ENCODE peak calls at places on chromosome 7, in four cellular contexts. T, W, P and L are unnamed samples.

GRCh38 chr7:134852626-134853025 is 73.2 kb downstream of the CALD1 start:
- DNase-seq in T (no peak), W (no peak), P (no peak), L (no peak)

GRCh38 chr7:1749864-1750466 is 79.9 kb downstream of the ELFN1 start:
- DNase-seq in T (no peak), W (peak; percentile 84), P (no peak), L (no peak)

GRCh38 chr7:46937826-46938225 is 644.1 kb downstream of the TNS3 start:
- DNase-seq in T (no peak), W (no peak), P (no peak), L (no peak)

GRCh38 chr7:157875230-157876179 is 538.7 kb downstream of the DNAJB6 start:
- DNase-seq in T (no peak), W (no peak), P (no peak), L (peak; percentile 72)

GRCh38 chr7:26013551-26014083 is 138.4 kb upstream of the NFE2L3 start:
- DNase-seq in T (no peak), W (no peak), P (no peak), L (no peak)

GRCh38 chr7:44735403-44736165 is 13.1 kb upstream of the ZMIZ2 start:
- DNase-seq in T (peak; percentile 99), W (no peak), P (peak; percentile 94), L (no peak)

GRCh38 chr7:7570584-7570983 is 3.9 kb downstream of the MIOS start:
- DNase-seq in T (no peak), W (no peak), P (no peak), L (no peak)

GRCh38 chr7:26376208-26376917 is 84.7 kb downstream of the SNX10 start:
- DNase-seq in T (peak; percentile 67), W (no peak), P (no peak), L (peak; percentile 92)

GRCh38 chr7:118288098-118288497 is 63.6 kb downstream of the ANKRD7 start:
- DNase-seq in T (no peak), W (no peak), P (no peak), L (no peak)

GRCh38 chr7:151954866-151955820 is 1.1 kb upstream of the GALNTL5 start:
- DNase-seq in T (no peak), W (peak; percentile 40), P (no peak), L (no peak)

GRCh38 chr7:140678081-140678815 is 5.5 kb downstream of the ADCK2 start:
- DNase-seq in T (peak; percentile 5), W (no peak), P (no peak), L (no peak)

GRCh38 chr7:129768614-129769399 is 157.3 kb downstream of the NRF1 start:
- DNase-seq in T (peak; percentile 8), W (no peak), P (no peak), L (no peak)

GRCh38 chr7:100963874-100964273 is 5.5 kb upstream of the MUC12 start:
- DNase-seq in T (no peak), W (no peak), P (no peak), L (no peak)

GRCh38 chr7:151086802-151087246 is 549 bp downstream of the AGAP3 start:
- DNase-seq in T (no peak), W (peak; percentile 83), P (no peak), L (peak; percentile 57)

GRCh38 chr7:122864016-122864415 is 22.2 kb downstream of the CADPS2 start:
- DNase-seq in T (no peak), W (no peak), P (no peak), L (no peak)

GRCh38 chr7:105141068-105141467 is 127.1 kb downstream of the KMT2E start:
- DNase-seq in T (no peak), W (no peak), P (peak; percentile 65), L (peak; percentile 40)

GRCh38 chr7:137772748-137773147 is 74.0 kb downstream of the DGKI start:
- DNase-seq in T (no peak), W (no peak), P (peak; percentile 15), L (no peak)

GRCh38 chr7:134636008-134636449 is 10.6 kb upstream of the BPGM start:
- DNase-seq in T (no peak), W (no peak), P (no peak), L (no peak)

GRCh38 chr7:21912305-21912704 is 33.4 kb downstream of the CDCA7L start:
- DNase-seq in T (no peak), W (no peak), P (peak; percentile 10), L (no peak)

GRCh38 chr7:37491919-37492694 is 43.4 kb upstream of the ELMO1 start:
- DNase-seq in T (no peak), W (no peak), P (no peak), L (peak; percentile 67)
- TF ChIP-seq CTCF in T (no peak), W (peak; percentile 30), P (no peak), L (peak; percentile 47)

DNA sequence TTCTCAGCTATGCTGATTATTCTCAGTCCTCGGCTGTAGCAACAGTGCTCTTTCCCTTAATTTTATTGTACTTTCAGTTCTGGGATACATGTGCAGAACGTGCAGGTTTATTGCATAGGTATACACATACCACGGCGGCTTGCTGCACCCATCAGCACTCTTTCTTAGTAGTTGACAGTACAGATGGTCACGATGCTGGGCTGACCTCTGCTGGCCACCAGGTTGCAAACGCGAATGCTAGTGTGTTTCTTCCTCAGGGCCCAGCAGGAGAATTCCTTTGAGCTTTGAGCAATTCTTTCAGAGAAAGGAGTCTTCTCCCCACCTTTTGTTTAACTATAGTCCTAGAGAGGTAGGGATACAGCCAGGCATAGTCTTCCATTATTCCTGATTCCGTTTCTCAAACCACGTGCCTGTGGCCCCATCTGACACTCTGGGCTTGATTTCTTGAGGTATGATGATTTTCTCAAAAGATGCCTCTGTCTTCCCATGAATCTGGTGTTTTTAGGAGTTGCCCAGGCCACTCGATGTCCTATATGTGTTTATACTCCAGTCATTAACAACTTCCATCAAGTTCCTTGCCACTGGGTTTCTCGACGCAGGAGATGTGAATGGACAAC is 48.9 kb upstream of the CDC14C start:
- DNase-seq in T (no peak), W (no peak), P (no peak), L (peak; percentile 61)
- TF ChIP-seq CTCF in T (peak; percentile 64), W (peak; percentile 37), P (peak; percentile 15), L (peak; percentile 61)

GRCh38 chr7:127409629-127410028 is 17.1 kb upstream of the ZNF800 start:
- DNase-seq in T (no peak), W (no peak), P (no peak), L (no peak)
- TF ChIP-seq CTCF in T (no peak), W (no peak), P (peak; percentile 17), L (no peak)

GRCh38 chr7:14697684-14698083 is 204.9 kb downstream of the DGKB start:
- DNase-seq in T (no peak), W (no peak), P (no peak), L (no peak)

GRCh38 chr7:14698239-14698638 is 204.3 kb downstream of the DGKB start:
- DNase-seq in T (no peak), W (no peak), P (no peak), L (no peak)
- TF ChIP-seq CTCF in T (peak; percentile 58), W (peak; percentile 43), P (no peak), L (no peak)

GRCh38 chr7:148676291-148676690 is 22.4 kb upstream of the CUL1 start:
- DNase-seq in T (no peak), W (no peak), P (no peak), L (no peak)

GRCh38 chr7:148670374-148670773 is 28.3 kb upstream of the CUL1 start:
- DNase-seq in T (no peak), W (no peak), P (no peak), L (no peak)

GRCh38 chr7:148670807-148671206 is 27.9 kb upstream of the CUL1 start:
- DNase-seq in T (no peak), W (no peak), P (no peak), L (no peak)

GRCh38 chr7:148669907-148670306 is 28.8 kb upstream of the CUL1 start:
- DNase-seq in T (no peak), W (no peak), P (no peak), L (no peak)

GRCh38 chr7:148672041-148672440 is 26.7 kb upstream of the CUL1 start:
- DNase-seq in T (no peak), W (no peak), P (no peak), L (no peak)
- TF ChIP-seq CTCF in T (no peak), W (no peak), P (no peak), L (no peak)

GRCh38 chr7:42065015-42065414 is 172.0 kb downstream of the GLI3 start:
- DNase-seq in T (no peak), W (no peak), P (no peak), L (no peak)

GRCh38 chr7:42069625-42070024 is 167.4 kb downstream of the GLI3 start:
- DNase-seq in T (no peak), W (no peak), P (no peak), L (no peak)

GRCh38 chr7:42065942-42066341 is 171.1 kb downstream of the GLI3 start:
- DNase-seq in T (no peak), W (no peak), P (no peak), L (no peak)

GRCh38 chr7:42068554-42069280 is 168.3 kb downstream of the GLI3 start:
- DNase-seq in T (no peak), W (no peak), P (no peak), L (peak; percentile 47)

GRCh38 chr7:42064534-42064933 is 172.5 kb downstream of the GLI3 start:
- DNase-seq in T (no peak), W (no peak), P (no peak), L (no peak)
- TF ChIP-seq CTCF in T (no peak), W (no peak), P (no peak), L (no peak)